ENCODE peak calls at places on chromosomes 7 and 10, in eight cellular contexts. Y is fibroblast of villous mesenchyme, N is gastrocnemius medialis, I is HepG2, W is Panc1, F is left ventricle myocardium inferior, G is uterus, B is heart right ventricle. K is an unnamed sample.

GRCh38 chr10:22475857-22476600 is 130.7 kb downstream of the SPAG6 start:
- DNase-seq in Y (no peak), N (no peak), I (no peak), W (no peak), F (no peak), G (no peak), B (no peak), K (no peak)

GRCh38 chr10:11073410-11073809 is 55.7 kb downstream of the CELF2 start:
- DNase-seq in Y (no peak), N (no peak), I (no peak), W (no peak), F (no peak), G (no peak), B (no peak), K (no peak)

GRCh38 chr7:91846436-91846835 is 34.1 kb downstream of the MTERF1 start:
- DNase-seq in Y (no peak), N (no peak), I (no peak), W (no peak), F (no peak), G (no peak), B (no peak), K (no peak)

GRCh38 chr7:51019231-51019844 is 236.6 kb upstream of the GRB10 start:
- DNase-seq in Y (peak), N (no peak), I (no peak), W (no peak), F (no peak), G (no peak), B (no peak), K (peak)

GRCh38 chr10:317219-317868 is 182.1 kb downstream of the ZMYND11 start:
- DNase-seq in Y (peak), N (no peak), I (no peak), W (no peak), F (peak), G (no peak), B (peak), K (no peak)

GRCh38 chr7:131365876-131366275 is 38.2 kb downstream of the MKLN1 start:
- DNase-seq in Y (peak), N (no peak), I (no peak), W (no peak), F (no peak), G (no peak), B (no peak), K (peak)

GRCh38 chr10:60385399-60385738 is 4.3 kb downstream of the ANK3 start:
- DNase-seq in Y (no peak), N (no peak), I (no peak), W (no peak), F (no peak), G (no peak), B (no peak), K (no peak)

GRCh38 chr7:21690717-21691116 is 147.9 kb downstream of the DNAH11 start:
- DNase-seq in Y (no peak), N (no peak), I (no peak), W (peak), F (no peak), G (no peak), B (no peak), K (no peak)

GRCh38 chr7:12851142-12851541 is 163.7 kb downstream of the ARL4A start:
- DNase-seq in Y (no peak), N (no peak), I (no peak), W (no peak), F (no peak), G (no peak), B (no peak), K (no peak)

GRCh38 chr10:92544296-92544695 is 29.6 kb downstream of the IDE start:
- DNase-seq in Y (peak), N (no peak), I (no peak), W (no peak), F (no peak), G (no peak), B (no peak), K (no peak)

GRCh38 chr7:33043875-33044718 is 18.5 kb downstream of the NT5C3A start:
- DNase-seq in Y (no peak), N (no peak), I (peak), W (no peak), F (no peak), G (no peak), B (no peak), K (no peak)

GRCh38 chr7:139505563-139505962 is 17.9 kb upstream of the CLEC2L start:
- DNase-seq in Y (peak), N (no peak), I (peak), W (no peak), F (no peak), G (no peak), B (no peak), K (no peak)

GRCh38 chr10:16612148-16612742 is 90.6 kb upstream of the C1QL3 start:
- DNase-seq in Y (peak), N (no peak), I (peak), W (no peak), F (no peak), G (no peak), B (no peak), K (peak)

GRCh38 chr10:80506189-80506575 is 31.5 kb upstream of the SH2D4B start:
- DNase-seq in Y (peak), N (no peak), I (peak), W (no peak), F (no peak), G (no peak), B (no peak), K (peak)

GRCh38 chr7:112985377-112985987 is 101.1 kb downstream of the GPR85 start:
- DNase-seq in Y (peak), N (no peak), I (no peak), W (no peak), F (no peak), G (peak), B (peak), K (no peak)

GRCh38 chr7:114416089-114416990 is 1.7 kb downstream of the FOXP2 start:
- DNase-seq in Y (peak), N (no peak), I (no peak), W (no peak), F (no peak), G (no peak), B (no peak), K (no peak)

GRCh38 chr10:79322616-79323566 is 24.4 kb upstream of the PPIF start:
- DNase-seq in Y (peak), N (peak), I (no peak), W (no peak), F (no peak), G (no peak), B (peak), K (no peak)

GRCh38 chr10:43857206-43857952 is 208.7 kb upstream of the ZNF32 start:
- DNase-seq in Y (peak), N (no peak), I (no peak), W (no peak), F (no peak), G (no peak), B (no peak), K (no peak)

GRCh38 chr7:90345548-90346319 is 782 bp upstream of the GTPBP10 start:
- DNase-seq in Y (peak), N (no peak), I (peak), W (no peak), F (no peak), G (no peak), B (no peak), K (no peak)

GRCh38 chr10:24350111-24350921 is 141.4 kb downstream of the KIAA1217 start:
- DNase-seq in Y (peak), N (no peak), I (no peak), W (no peak), F (no peak), G (no peak), B (no peak), K (no peak)

GRCh38 chr10:131891196-131891928 is 9.4 kb upstream of the PPP2R2D start:
- DNase-seq in Y (no peak), N (no peak), I (peak), W (no peak), F (no peak), G (no peak), B (no peak), K (no peak)

GRCh38 chr10:97549587-97550322 is 22.8 kb upstream of the ANKRD2 start:
- DNase-seq in Y (no peak), N (peak), I (peak), W (no peak), F (peak), G (peak), B (no peak), K (no peak)

GRCh38 chr7:100489824-100490223 is 6.1 kb downstream of the NYAP1 start:
- DNase-seq in Y (peak), N (no peak), I (peak), W (no peak), F (no peak), G (peak), B (no peak), K (peak)

GRCh38 chr10:36303896-36304295 is 661.8 kb upstream of the FZD8 start:
- DNase-seq in Y (no peak), N (no peak), I (no peak), W (no peak), F (no peak), G (no peak), B (no peak), K (no peak)

GRCh38 chr7:85186521-85187241 is at the start of gene SEMA3D:
- DNase-seq in Y (peak), N (peak), I (peak), W (no peak), F (peak), G (no peak), B (peak), K (peak)

GRCh38 chr10:62433181-62433692 is 59.1 kb downstream of the ZNF365 start:
- DNase-seq in Y (peak), N (peak), I (no peak), W (peak), F (peak), G (peak), B (peak), K (peak)

GRCh38 chr10:116104210-116104932 is 168.6 kb downstream of the GFRA1 start:
- DNase-seq in Y (no peak), N (no peak), I (no peak), W (no peak), F (no peak), G (no peak), B (no peak), K (no peak)

GRCh38 chr7:132065193-132065972 is 509.0 kb upstream of the PODXL start:
- DNase-seq in Y (peak), N (peak), I (no peak), W (peak), F (no peak), G (peak), B (peak), K (peak)

GRCh38 chr10:78852447-78852846 is 216.3 kb upstream of the ZMIZ1 start:
- DNase-seq in Y (no peak), N (no peak), I (no peak), W (no peak), F (no peak), G (no peak), B (no peak), K (no peak)

GRCh38 chr10:35398355-35398754 is 62.0 kb downstream of the CCNY start:
- DNase-seq in Y (peak), N (no peak), I (no peak), W (no peak), F (no peak), G (no peak), B (no peak), K (no peak)

GRCh38 chr7:144842377-144842851 is 6.6 kb upstream of the TPK1 start:
- DNase-seq in Y (no peak), N (peak), I (no peak), W (no peak), F (peak), G (peak), B (peak), K (no peak)

GRCh38 chr10:84593546-84593945 is 265.2 kb downstream of the CCSER2 start:
- DNase-seq in Y (no peak), N (no peak), I (no peak), W (no peak), F (no peak), G (no peak), B (no peak), K (no peak)

GRCh38 chr10:69065406-69066361 is 22.2 kb upstream of the SRGN start:
- DNase-seq in Y (peak), N (no peak), I (no peak), W (no peak), F (peak), G (no peak), B (peak), K (no peak)

GRCh38 chr10:43863859-43864591 is 215.3 kb upstream of the ZNF32 start:
- DNase-seq in Y (peak), N (peak), I (peak), W (no peak), F (peak), G (no peak), B (peak), K (no peak)

GRCh38 chr10:25725917-25726716 is 207.9 kb upstream of the MYO3A start:
- DNase-seq in Y (peak), N (no peak), I (peak), W (peak), F (no peak), G (no peak), B (peak), K (peak)

GRCh38 chr10:86346169-86346793 is 20.3 kb downstream of the GRID1 start:
- DNase-seq in Y (no peak), N (no peak), I (no peak), W (no peak), F (no peak), G (no peak), B (no peak), K (peak)

GRCh38 chr7:93910076-93910994 is 4.0 kb downstream of the GNGT1 start:
- DNase-seq in Y (peak), N (peak), I (no peak), W (no peak), F (no peak), G (peak), B (peak), K (no peak)

GRCh38 chr7:27929127-27929526 is 189.2 kb downstream of the TAX1BP1 start:
- DNase-seq in Y (no peak), N (no peak), I (no peak), W (no peak), F (no peak), G (no peak), B (no peak), K (no peak)
- TF ChIP-seq CTCF in Y (no peak), N (no peak), I (no peak), W (peak), F (no peak), G (no peak), B (no peak), K (peak)

GRCh38 chr7:135463905-135464304 is 46.0 kb downstream of the CNOT4 start:
- DNase-seq in Y (no peak), N (no peak), I (no peak), W (no peak), F (no peak), G (no peak), B (no peak), K (no peak)
- H3K4me3 ChIP-seq in Y (no peak), N (no peak), I (no peak), W (no peak), F (no peak), G (no peak), B (no peak), K (no peak)

GRCh38 chr7:29454899-29455451 is 108.7 kb upstream of the PRR15 start:
- DNase-seq in Y (no peak), N (no peak), I (no peak), W (no peak), F (no peak), G (no peak), B (no peak), K (no peak)
- TF ChIP-seq CTCF in Y (no peak), N (no peak), I (no peak), W (no peak), F (no peak), G (no peak), B (no peak), K (no peak)

DNA sequence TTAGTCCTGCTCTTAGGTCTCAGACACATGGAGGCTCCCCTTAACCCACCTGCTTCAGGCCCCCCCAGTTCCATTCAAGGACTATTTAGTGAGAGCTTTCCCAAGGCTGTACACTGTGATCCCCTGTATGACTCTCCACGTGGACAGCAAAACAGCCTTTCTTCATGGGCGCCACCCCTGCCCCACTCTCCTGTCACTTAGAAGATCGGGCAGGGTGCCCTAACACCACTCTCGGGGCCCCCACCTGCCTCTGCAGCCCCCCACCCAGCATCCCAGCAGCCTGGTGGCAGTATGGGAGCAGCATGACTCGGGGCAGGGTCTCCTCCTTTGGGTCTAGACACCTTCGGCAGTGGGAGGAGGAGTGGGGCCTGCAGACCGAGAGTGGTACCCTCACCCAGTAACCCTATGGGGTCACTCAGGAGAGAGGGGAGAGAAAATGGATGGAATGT is 116.6 kb downstream of the PTPN20 start:
- DNase-seq in Y (no peak), N (no peak), I (no peak), W (no peak), F (no peak), G (no peak), B (no peak), K (no peak)
- H3K4me3 ChIP-seq in Y (no peak), N (no peak), I (no peak), W (no peak), F (no peak), G (no peak), B (no peak), K (no peak)

GRCh38 chr10:103476046-103476768 is 2.8 kb downstream of the CALHM3 start:
- DNase-seq in Y (peak), N (no peak), I (no peak), W (no peak), F (no peak), G (no peak), B (no peak), K (no peak)
- TF ChIP-seq CTCF in Y (peak), N (no peak), I (peak), W (no peak), F (no peak), G (no peak), B (no peak), K (peak)

DNA sequence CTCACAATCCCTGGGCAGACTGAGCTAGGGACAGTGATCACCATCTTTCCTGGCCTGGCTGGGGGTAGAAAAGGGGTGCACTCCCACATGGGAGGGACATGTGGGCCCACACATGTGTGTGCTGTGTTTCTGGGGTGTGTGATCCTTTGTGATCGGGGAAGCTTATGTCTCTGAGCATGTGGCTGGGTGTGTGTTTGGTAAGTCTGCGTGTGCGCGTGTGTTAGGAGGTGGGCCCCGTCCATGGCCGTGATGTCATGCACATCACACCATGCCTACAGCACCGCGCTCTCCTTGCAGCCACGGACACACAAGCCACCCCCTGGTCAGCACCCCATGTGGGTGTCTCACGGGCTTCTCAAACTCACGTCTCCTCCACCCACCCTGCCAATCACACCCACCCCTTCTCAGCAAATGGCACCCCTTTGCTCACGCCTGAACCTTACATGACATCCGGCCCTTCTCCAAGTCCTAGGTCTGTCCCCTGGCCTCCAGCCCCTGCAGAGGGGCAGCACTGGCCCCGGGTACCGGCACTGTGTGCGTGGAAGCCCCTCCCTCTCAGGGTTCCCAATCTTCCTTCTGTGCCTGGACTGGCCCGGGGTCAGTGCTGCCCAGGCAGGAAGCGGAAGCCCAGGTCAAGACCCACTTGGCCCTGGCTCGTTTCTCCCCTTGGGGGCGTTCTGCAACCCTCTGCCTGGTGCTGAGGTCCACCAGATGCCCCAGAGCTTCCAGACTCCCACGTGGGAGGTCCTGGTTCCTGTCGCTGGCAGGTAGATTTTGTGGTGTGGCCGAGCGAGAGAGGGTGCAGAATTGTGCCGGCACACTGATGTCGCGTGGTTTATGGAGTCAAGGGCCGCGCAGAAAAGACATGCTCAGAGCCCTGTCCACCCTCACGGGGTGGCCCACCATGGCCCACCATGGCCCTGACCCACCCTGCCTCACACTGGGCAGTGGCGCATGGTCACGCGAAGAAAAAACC is 12.6 kb downstream of the SLC29A4 start:
- DNase-seq in Y (no peak), N (no peak), I (no peak), W (no peak), F (no peak), G (no peak), B (no peak), K (no peak)
- H3K4me3 ChIP-seq in Y (no peak), N (no peak), I (no peak), W (no peak), F (no peak), G (no peak), B (no peak), K (no peak)